ENCODE peak calls at places on chromosomes 6 and 20, in eight cellular contexts. One of them, this sample, is unnamed.

GRCh38 chr6:124798942-124799496 is 163.2 kb upstream of the RNF217 start:
- DNase-seq in HS-27A: no peak
- DNase-seq in nucleus accumbens: no peak
- DNase-seq in upper lobe of right lung: no peak
- DNase-seq in NAMALWA: peak; percentile 7
- DNase-seq in activated T-helper 1 cell treated with anti-CD3 and anti-CD28 coated beads, Interleukin-12 subunit alpha, Interleukin-12 subunit beta, Interleukin-2, Interleukin-4 antibody, amounts not matched to agents 30 ng/mL and 10 ng/mL and 1 ng/mL, durations not matched to agents 14 hours and 24 hours and 36 hours: no peak
- DNase-seq in omental fat pad: no peak
- DNase-seq in brain microvascular endothelial cell: no peak
- DNase-seq in this sample: no peak

GRCh38 chr6:160178271-160178670 is 56.7 kb downstream of the SLC22A1 start:
- DNase-seq in HS-27A: no peak
- DNase-seq in nucleus accumbens: no peak
- DNase-seq in upper lobe of right lung: no peak
- DNase-seq in NAMALWA: no peak
- DNase-seq in activated T-helper 1 cell treated with anti-CD3 and anti-CD28 coated beads, Interleukin-12 subunit alpha, Interleukin-12 subunit beta, Interleukin-2, Interleukin-4 antibody, amounts not matched to agents 30 ng/mL and 10 ng/mL and 1 ng/mL, durations not matched to agents 14 hours and 24 hours and 36 hours: no peak
- DNase-seq in omental fat pad: no peak
- DNase-seq in brain microvascular endothelial cell: no peak
- DNase-seq in this sample: no peak

GRCh38 chr6:169313347-169314010 is 59.8 kb upstream of the THBS2 start:
- DNase-seq in HS-27A: no peak
- DNase-seq in nucleus accumbens: no peak
- DNase-seq in upper lobe of right lung: no peak
- DNase-seq in NAMALWA: no peak
- DNase-seq in activated T-helper 1 cell treated with anti-CD3 and anti-CD28 coated beads, Interleukin-12 subunit alpha, Interleukin-12 subunit beta, Interleukin-2, Interleukin-4 antibody, amounts not matched to agents 30 ng/mL and 10 ng/mL and 1 ng/mL, durations not matched to agents 14 hours and 24 hours and 36 hours: no peak
- DNase-seq in omental fat pad: no peak
- DNase-seq in brain microvascular endothelial cell: no peak
- DNase-seq in this sample: no peak

GRCh38 chr6:115467726-115468125 is 593.0 kb downstream of the FRK start:
- DNase-seq in HS-27A: no peak
- DNase-seq in nucleus accumbens: no peak
- DNase-seq in upper lobe of right lung: no peak
- DNase-seq in NAMALWA: no peak
- DNase-seq in activated T-helper 1 cell treated with anti-CD3 and anti-CD28 coated beads, Interleukin-12 subunit alpha, Interleukin-12 subunit beta, Interleukin-2, Interleukin-4 antibody, amounts not matched to agents 30 ng/mL and 10 ng/mL and 1 ng/mL, durations not matched to agents 14 hours and 24 hours and 36 hours: no peak
- DNase-seq in omental fat pad: no peak
- DNase-seq in brain microvascular endothelial cell: no peak
- DNase-seq in this sample: no peak

GRCh38 chr6:140774080-140774505 is 1358.6 kb upstream of the GJE1 start:
- DNase-seq in HS-27A: peak; percentile 56
- DNase-seq in nucleus accumbens: no peak
- DNase-seq in upper lobe of right lung: no peak
- DNase-seq in NAMALWA: no peak
- DNase-seq in activated T-helper 1 cell treated with anti-CD3 and anti-CD28 coated beads, Interleukin-12 subunit alpha, Interleukin-12 subunit beta, Interleukin-2, Interleukin-4 antibody, amounts not matched to agents 30 ng/mL and 10 ng/mL and 1 ng/mL, durations not matched to agents 14 hours and 24 hours and 36 hours: peak; percentile 6
- DNase-seq in omental fat pad: no peak
- DNase-seq in brain microvascular endothelial cell: peak; percentile 80
- DNase-seq in this sample: no peak

GRCh38 chr6:148761532-148761951 is 14.7 kb downstream of the UST start:
- DNase-seq in HS-27A: no peak
- DNase-seq in nucleus accumbens: no peak
- DNase-seq in upper lobe of right lung: peak; percentile 76
- DNase-seq in NAMALWA: no peak
- DNase-seq in activated T-helper 1 cell treated with anti-CD3 and anti-CD28 coated beads, Interleukin-12 subunit alpha, Interleukin-12 subunit beta, Interleukin-2, Interleukin-4 antibody, amounts not matched to agents 30 ng/mL and 10 ng/mL and 1 ng/mL, durations not matched to agents 14 hours and 24 hours and 36 hours: no peak
- DNase-seq in omental fat pad: no peak
- DNase-seq in brain microvascular endothelial cell: peak; percentile 29
- DNase-seq in this sample: no peak

GRCh38 chr20:52201395-52201794 is 9.8 kb upstream of the ZFP64 start:
- DNase-seq in HS-27A: no peak
- DNase-seq in nucleus accumbens: no peak
- DNase-seq in upper lobe of right lung: no peak
- DNase-seq in NAMALWA: no peak
- DNase-seq in activated T-helper 1 cell treated with anti-CD3 and anti-CD28 coated beads, Interleukin-12 subunit alpha, Interleukin-12 subunit beta, Interleukin-2, Interleukin-4 antibody, amounts not matched to agents 30 ng/mL and 10 ng/mL and 1 ng/mL, durations not matched to agents 14 hours and 24 hours and 36 hours: no peak
- DNase-seq in omental fat pad: no peak
- DNase-seq in brain microvascular endothelial cell: no peak
- DNase-seq in this sample: no peak

GRCh38 chr20:31987744-31988143 is 19.8 kb downstream of the XKR7 start:
- DNase-seq in HS-27A: no peak
- DNase-seq in nucleus accumbens: no peak
- DNase-seq in upper lobe of right lung: no peak
- DNase-seq in NAMALWA: no peak
- DNase-seq in activated T-helper 1 cell treated with anti-CD3 and anti-CD28 coated beads, Interleukin-12 subunit alpha, Interleukin-12 subunit beta, Interleukin-2, Interleukin-4 antibody, amounts not matched to agents 30 ng/mL and 10 ng/mL and 1 ng/mL, durations not matched to agents 14 hours and 24 hours and 36 hours: no peak
- DNase-seq in omental fat pad: no peak
- DNase-seq in brain microvascular endothelial cell: peak; percentile 8
- DNase-seq in this sample: no peak

GRCh38 chr20:31693402-31693801 is 29.3 kb downstream of the BCL2L1 start:
- DNase-seq in HS-27A: no peak
- DNase-seq in nucleus accumbens: no peak
- DNase-seq in upper lobe of right lung: no peak
- DNase-seq in NAMALWA: no peak
- DNase-seq in activated T-helper 1 cell treated with anti-CD3 and anti-CD28 coated beads, Interleukin-12 subunit alpha, Interleukin-12 subunit beta, Interleukin-2, Interleukin-4 antibody, amounts not matched to agents 30 ng/mL and 10 ng/mL and 1 ng/mL, durations not matched to agents 14 hours and 24 hours and 36 hours: no peak
- DNase-seq in omental fat pad: no peak
- DNase-seq in brain microvascular endothelial cell: no peak
- DNase-seq in this sample: no peak

GRCh38 chr6:114581293-114581692 is 238.5 kb upstream of the HS3ST5 start:
- DNase-seq in HS-27A: no peak
- DNase-seq in nucleus accumbens: no peak
- DNase-seq in upper lobe of right lung: no peak
- DNase-seq in NAMALWA: no peak
- DNase-seq in activated T-helper 1 cell treated with anti-CD3 and anti-CD28 coated beads, Interleukin-12 subunit alpha, Interleukin-12 subunit beta, Interleukin-2, Interleukin-4 antibody, amounts not matched to agents 30 ng/mL and 10 ng/mL and 1 ng/mL, durations not matched to agents 14 hours and 24 hours and 36 hours: no peak
- DNase-seq in omental fat pad: no peak
- DNase-seq in brain microvascular endothelial cell: no peak
- DNase-seq in this sample: no peak

GRCh38 chr20:37207176-37207575 is 27.8 kb upstream of the MROH8 start:
- DNase-seq in HS-27A: no peak
- DNase-seq in nucleus accumbens: no peak
- DNase-seq in upper lobe of right lung: no peak
- DNase-seq in NAMALWA: no peak
- DNase-seq in activated T-helper 1 cell treated with anti-CD3 and anti-CD28 coated beads, Interleukin-12 subunit alpha, Interleukin-12 subunit beta, Interleukin-2, Interleukin-4 antibody, amounts not matched to agents 30 ng/mL and 10 ng/mL and 1 ng/mL, durations not matched to agents 14 hours and 24 hours and 36 hours: no peak
- DNase-seq in omental fat pad: no peak
- DNase-seq in brain microvascular endothelial cell: no peak
- DNase-seq in this sample: no peak

GRCh38 chr6:90217621-90218496 is 78.8 kb downstream of the BACH2 start:
- DNase-seq in HS-27A: no peak
- DNase-seq in nucleus accumbens: no peak
- DNase-seq in upper lobe of right lung: peak; percentile 67
- DNase-seq in NAMALWA: no peak
- DNase-seq in activated T-helper 1 cell treated with anti-CD3 and anti-CD28 coated beads, Interleukin-12 subunit alpha, Interleukin-12 subunit beta, Interleukin-2, Interleukin-4 antibody, amounts not matched to agents 30 ng/mL and 10 ng/mL and 1 ng/mL, durations not matched to agents 14 hours and 24 hours and 36 hours: no peak
- DNase-seq in omental fat pad: peak; percentile 28
- DNase-seq in brain microvascular endothelial cell: no peak
- DNase-seq in this sample: peak; percentile 54

GRCh38 chr6:108163644-108164536 is 1.9 kb upstream of the NR2E1 start:
- DNase-seq in HS-27A: no peak
- DNase-seq in nucleus accumbens: no peak
- DNase-seq in upper lobe of right lung: no peak
- DNase-seq in NAMALWA: no peak
- DNase-seq in activated T-helper 1 cell treated with anti-CD3 and anti-CD28 coated beads, Interleukin-12 subunit alpha, Interleukin-12 subunit beta, Interleukin-2, Interleukin-4 antibody, amounts not matched to agents 30 ng/mL and 10 ng/mL and 1 ng/mL, durations not matched to agents 14 hours and 24 hours and 36 hours: no peak
- DNase-seq in omental fat pad: no peak
- DNase-seq in brain microvascular endothelial cell: no peak
- DNase-seq in this sample: no peak

GRCh38 chr6:139748353-139749146 is 374.1 kb upstream of the CITED2 start:
- DNase-seq in HS-27A: no peak
- DNase-seq in nucleus accumbens: no peak
- DNase-seq in upper lobe of right lung: no peak
- DNase-seq in NAMALWA: no peak
- DNase-seq in activated T-helper 1 cell treated with anti-CD3 and anti-CD28 coated beads, Interleukin-12 subunit alpha, Interleukin-12 subunit beta, Interleukin-2, Interleukin-4 antibody, amounts not matched to agents 30 ng/mL and 10 ng/mL and 1 ng/mL, durations not matched to agents 14 hours and 24 hours and 36 hours: no peak
- DNase-seq in omental fat pad: no peak
- DNase-seq in brain microvascular endothelial cell: peak; percentile 79
- DNase-seq in this sample: no peak

GRCh38 chr6:98678481-98678880 is 155.9 kb upstream of the POU3F2 start:
- DNase-seq in HS-27A: no peak
- DNase-seq in nucleus accumbens: no peak
- DNase-seq in upper lobe of right lung: no peak
- DNase-seq in NAMALWA: no peak
- DNase-seq in activated T-helper 1 cell treated with anti-CD3 and anti-CD28 coated beads, Interleukin-12 subunit alpha, Interleukin-12 subunit beta, Interleukin-2, Interleukin-4 antibody, amounts not matched to agents 30 ng/mL and 10 ng/mL and 1 ng/mL, durations not matched to agents 14 hours and 24 hours and 36 hours: no peak
- DNase-seq in omental fat pad: no peak
- DNase-seq in brain microvascular endothelial cell: no peak
- DNase-seq in this sample: no peak

GRCh38 chr6:55963301-55963700 is 87.9 kb upstream of the BMP5 start:
- DNase-seq in HS-27A: no peak
- DNase-seq in nucleus accumbens: no peak
- DNase-seq in upper lobe of right lung: no peak
- DNase-seq in NAMALWA: peak; percentile 11
- DNase-seq in activated T-helper 1 cell treated with anti-CD3 and anti-CD28 coated beads, Interleukin-12 subunit alpha, Interleukin-12 subunit beta, Interleukin-2, Interleukin-4 antibody, amounts not matched to agents 30 ng/mL and 10 ng/mL and 1 ng/mL, durations not matched to agents 14 hours and 24 hours and 36 hours: no peak
- DNase-seq in omental fat pad: no peak
- DNase-seq in brain microvascular endothelial cell: peak; percentile 12
- DNase-seq in this sample: no peak

GRCh38 chr20:20364016-20364746 is 3.7 kb upstream of the INSM1 start:
- DNase-seq in HS-27A: no peak
- DNase-seq in nucleus accumbens: no peak
- DNase-seq in upper lobe of right lung: no peak
- DNase-seq in NAMALWA: no peak
- DNase-seq in activated T-helper 1 cell treated with anti-CD3 and anti-CD28 coated beads, Interleukin-12 subunit alpha, Interleukin-12 subunit beta, Interleukin-2, Interleukin-4 antibody, amounts not matched to agents 30 ng/mL and 10 ng/mL and 1 ng/mL, durations not matched to agents 14 hours and 24 hours and 36 hours: no peak
- DNase-seq in omental fat pad: no peak
- DNase-seq in brain microvascular endothelial cell: no peak
- DNase-seq in this sample: no peak

GRCh38 chr6:81130071-81130470 is 622.4 kb downstream of the TENT5A start:
- DNase-seq in HS-27A: no peak
- DNase-seq in nucleus accumbens: no peak
- DNase-seq in upper lobe of right lung: no peak
- DNase-seq in NAMALWA: no peak
- DNase-seq in activated T-helper 1 cell treated with anti-CD3 and anti-CD28 coated beads, Interleukin-12 subunit alpha, Interleukin-12 subunit beta, Interleukin-2, Interleukin-4 antibody, amounts not matched to agents 30 ng/mL and 10 ng/mL and 1 ng/mL, durations not matched to agents 14 hours and 24 hours and 36 hours: no peak
- DNase-seq in omental fat pad: no peak
- DNase-seq in brain microvascular endothelial cell: no peak
- DNase-seq in this sample: no peak

GRCh38 chr6:140849441-140849840 is 1283.3 kb upstream of the GJE1 start:
- DNase-seq in HS-27A: no peak
- DNase-seq in nucleus accumbens: no peak
- DNase-seq in upper lobe of right lung: no peak
- DNase-seq in NAMALWA: no peak
- DNase-seq in activated T-helper 1 cell treated with anti-CD3 and anti-CD28 coated beads, Interleukin-12 subunit alpha, Interleukin-12 subunit beta, Interleukin-2, Interleukin-4 antibody, amounts not matched to agents 30 ng/mL and 10 ng/mL and 1 ng/mL, durations not matched to agents 14 hours and 24 hours and 36 hours: no peak
- DNase-seq in omental fat pad: no peak
- DNase-seq in brain microvascular endothelial cell: no peak
- DNase-seq in this sample: no peak

GRCh38 chr6:102907181-102907580 is 1513.7 kb downstream of the GRIK2 start:
- DNase-seq in HS-27A: no peak
- DNase-seq in nucleus accumbens: no peak
- DNase-seq in upper lobe of right lung: no peak
- DNase-seq in NAMALWA: peak; percentile 36
- DNase-seq in activated T-helper 1 cell treated with anti-CD3 and anti-CD28 coated beads, Interleukin-12 subunit alpha, Interleukin-12 subunit beta, Interleukin-2, Interleukin-4 antibody, amounts not matched to agents 30 ng/mL and 10 ng/mL and 1 ng/mL, durations not matched to agents 14 hours and 24 hours and 36 hours: no peak
- DNase-seq in omental fat pad: no peak
- DNase-seq in brain microvascular endothelial cell: no peak
- DNase-seq in this sample: no peak

GRCh38 chr20:45545754-45546453 is 1.3 kb downstream of the EPPIN start:
- DNase-seq in HS-27A: peak; percentile 3
- DNase-seq in nucleus accumbens: no peak
- DNase-seq in upper lobe of right lung: no peak
- DNase-seq in NAMALWA: peak; percentile 30
- DNase-seq in activated T-helper 1 cell treated with anti-CD3 and anti-CD28 coated beads, Interleukin-12 subunit alpha, Interleukin-12 subunit beta, Interleukin-2, Interleukin-4 antibody, amounts not matched to agents 30 ng/mL and 10 ng/mL and 1 ng/mL, durations not matched to agents 14 hours and 24 hours and 36 hours: no peak
- DNase-seq in omental fat pad: no peak
- DNase-seq in brain microvascular endothelial cell: peak; percentile 0
- DNase-seq in this sample: peak; percentile 14

GRCh38 chr6:135170849-135171248 is 10.3 kb upstream of the MYB start:
- DNase-seq in HS-27A: no peak
- DNase-seq in nucleus accumbens: no peak
- DNase-seq in upper lobe of right lung: no peak
- DNase-seq in NAMALWA: no peak
- DNase-seq in activated T-helper 1 cell treated with anti-CD3 and anti-CD28 coated beads, Interleukin-12 subunit alpha, Interleukin-12 subunit beta, Interleukin-2, Interleukin-4 antibody, amounts not matched to agents 30 ng/mL and 10 ng/mL and 1 ng/mL, durations not matched to agents 14 hours and 24 hours and 36 hours: peak; percentile 16
- DNase-seq in omental fat pad: no peak
- DNase-seq in brain microvascular endothelial cell: no peak
- DNase-seq in this sample: no peak

GRCh38 chr20:56778765-56779195 is 149.7 kb downstream of the TFAP2C start:
- DNase-seq in HS-27A: no peak
- DNase-seq in nucleus accumbens: no peak
- DNase-seq in upper lobe of right lung: no peak
- DNase-seq in NAMALWA: no peak
- DNase-seq in activated T-helper 1 cell treated with anti-CD3 and anti-CD28 coated beads, Interleukin-12 subunit alpha, Interleukin-12 subunit beta, Interleukin-2, Interleukin-4 antibody, amounts not matched to agents 30 ng/mL and 10 ng/mL and 1 ng/mL, durations not matched to agents 14 hours and 24 hours and 36 hours: no peak
- DNase-seq in omental fat pad: no peak
- DNase-seq in brain microvascular endothelial cell: peak; percentile 34
- DNase-seq in this sample: no peak

GRCh38 chr6:44253307-44254101 is 3.8 kb downstream of the SLC35B2 start:
- DNase-seq in HS-27A: no peak
- DNase-seq in nucleus accumbens: no peak
- DNase-seq in upper lobe of right lung: no peak
- DNase-seq in NAMALWA: peak; percentile 77
- DNase-seq in activated T-helper 1 cell treated with anti-CD3 and anti-CD28 coated beads, Interleukin-12 subunit alpha, Interleukin-12 subunit beta, Interleukin-2, Interleukin-4 antibody, amounts not matched to agents 30 ng/mL and 10 ng/mL and 1 ng/mL, durations not matched to agents 14 hours and 24 hours and 36 hours: no peak
- DNase-seq in omental fat pad: no peak
- DNase-seq in brain microvascular endothelial cell: peak; percentile 21
- DNase-seq in this sample: no peak

GRCh38 chr6:100460650-100461204 is 4.0 kb downstream of the SIM1 start:
- DNase-seq in HS-27A: no peak
- DNase-seq in nucleus accumbens: no peak
- DNase-seq in upper lobe of right lung: no peak
- DNase-seq in NAMALWA: peak; percentile 29
- DNase-seq in activated T-helper 1 cell treated with anti-CD3 and anti-CD28 coated beads, Interleukin-12 subunit alpha, Interleukin-12 subunit beta, Interleukin-2, Interleukin-4 antibody, amounts not matched to agents 30 ng/mL and 10 ng/mL and 1 ng/mL, durations not matched to agents 14 hours and 24 hours and 36 hours: no peak
- DNase-seq in omental fat pad: no peak
- DNase-seq in brain microvascular endothelial cell: no peak
- DNase-seq in this sample: no peak

GRCh38 chr6:43628392-43629103 is 516 bp downstream of the GTPBP2 start:
- DNase-seq in HS-27A: no peak
- DNase-seq in nucleus accumbens: no peak
- DNase-seq in upper lobe of right lung: peak; percentile 77
- DNase-seq in NAMALWA: peak; percentile 79
- DNase-seq in activated T-helper 1 cell treated with anti-CD3 and anti-CD28 coated beads, Interleukin-12 subunit alpha, Interleukin-12 subunit beta, Interleukin-2, Interleukin-4 antibody, amounts not matched to agents 30 ng/mL and 10 ng/mL and 1 ng/mL, durations not matched to agents 14 hours and 24 hours and 36 hours: peak; percentile 48
- DNase-seq in omental fat pad: no peak
- DNase-seq in brain microvascular endothelial cell: peak; percentile 42
- DNase-seq in this sample: peak; percentile 48

GRCh38 chr20:34907616-34908469 is 31.4 kb downstream of the ACSS2 start:
- DNase-seq in HS-27A: peak; percentile 90
- DNase-seq in nucleus accumbens: no peak
- DNase-seq in upper lobe of right lung: no peak
- DNase-seq in NAMALWA: peak; percentile 18
- DNase-seq in activated T-helper 1 cell treated with anti-CD3 and anti-CD28 coated beads, Interleukin-12 subunit alpha, Interleukin-12 subunit beta, Interleukin-2, Interleukin-4 antibody, amounts not matched to agents 30 ng/mL and 10 ng/mL and 1 ng/mL, durations not matched to agents 14 hours and 24 hours and 36 hours: no peak
- DNase-seq in omental fat pad: no peak
- DNase-seq in brain microvascular endothelial cell: peak; percentile 63
- DNase-seq in this sample: peak; percentile 11

GRCh38 chr6:13554929-13555333 is 19.5 kb upstream of the SIRT5 start:
- DNase-seq in HS-27A: no peak
- DNase-seq in nucleus accumbens: peak; percentile 28
- DNase-seq in upper lobe of right lung: no peak
- DNase-seq in NAMALWA: no peak
- DNase-seq in activated T-helper 1 cell treated with anti-CD3 and anti-CD28 coated beads, Interleukin-12 subunit alpha, Interleukin-12 subunit beta, Interleukin-2, Interleukin-4 antibody, amounts not matched to agents 30 ng/mL and 10 ng/mL and 1 ng/mL, durations not matched to agents 14 hours and 24 hours and 36 hours: no peak
- DNase-seq in omental fat pad: no peak
- DNase-seq in brain microvascular endothelial cell: no peak
- DNase-seq in this sample: peak; percentile 74

GRCh38 chr6:118743744-118744143 is 92.4 kb upstream of the CEP85L start:
- DNase-seq in HS-27A: no peak
- DNase-seq in nucleus accumbens: no peak
- DNase-seq in upper lobe of right lung: no peak
- DNase-seq in NAMALWA: no peak
- DNase-seq in activated T-helper 1 cell treated with anti-CD3 and anti-CD28 coated beads, Interleukin-12 subunit alpha, Interleukin-12 subunit beta, Interleukin-2, Interleukin-4 antibody, amounts not matched to agents 30 ng/mL and 10 ng/mL and 1 ng/mL, durations not matched to agents 14 hours and 24 hours and 36 hours: no peak
- DNase-seq in omental fat pad: no peak
- DNase-seq in brain microvascular endothelial cell: no peak
- DNase-seq in this sample: no peak